ENCODE peak calls at places on chromosomes 7 and 10, in eight cellular contexts. M, W, R, T, D, H, O and X are unnamed samples. For H3K9me3, the result is how much of the 10 kb centered on the place peaks cover.

GRCh38 chr7:36747251-36747968 is 23.1 kb upstream of the AOAH start:
- DNase-seq in M (no peak), W (no peak), R (no peak), T (peak), D (no peak), H (no peak), O (no peak), X (no peak)

GRCh38 chr10:27256790-27257189 is 16.2 kb upstream of the ACBD5 start:
- DNase-seq in M (no peak), W (no peak), R (no peak), T (no peak), D (no peak), H (no peak), O (no peak), X (no peak)

GRCh38 chr10:112218960-112219359 is 35.4 kb upstream of the GPAM start:
- DNase-seq in M (no peak), W (no peak), R (no peak), T (no peak), D (no peak), H (no peak), O (no peak), X (no peak)

GRCh38 chr7:28435732-28436378 is 23.5 kb downstream of the CREB5 start:
- DNase-seq in M (no peak), W (no peak), R (peak), T (no peak), D (no peak), H (no peak), O (no peak), X (no peak)

GRCh38 chr7:2003931-2004812 is 228.6 kb downstream of the MAD1L1 start:
- DNase-seq in M (no peak), W (peak), R (no peak), T (no peak), D (no peak), H (peak), O (no peak), X (no peak)

GRCh38 chr7:20280475-20281351 is 50.0 kb upstream of the ITGB8 start:
- DNase-seq in M (no peak), W (no peak), R (peak), T (peak), D (no peak), H (no peak), O (no peak), X (no peak)

GRCh38 chr7:18976715-18977466 is 140.5 kb downstream of the TWIST1 start:
- DNase-seq in M (no peak), W (no peak), R (no peak), T (no peak), D (no peak), H (no peak), O (no peak), X (no peak)

GRCh38 chr10:92279297-92279696 is 11.6 kb downstream of the CPEB3 start:
- DNase-seq in M (no peak), W (no peak), R (no peak), T (peak), D (no peak), H (no peak), O (no peak), X (no peak)

GRCh38 chr10:30959855-30960247 is 71.8 kb downstream of the ZNF438 start:
- DNase-seq in M (no peak), W (no peak), R (peak), T (no peak), D (no peak), H (no peak), O (no peak), X (no peak)

GRCh38 chr7:142956951-142957623 is 5.1 kb downstream of the KEL start:
- DNase-seq in M (no peak), W (no peak), R (peak), T (no peak), D (peak), H (no peak), O (no peak), X (no peak)

GRCh38 chr10:52532650-52533290 is 218.7 kb downstream of the DKK1 start:
- DNase-seq in M (no peak), W (no peak), R (no peak), T (no peak), D (no peak), H (no peak), O (no peak), X (no peak)

GRCh38 chr10:129038490-129039011 is 428.5 kb upstream of the MGMT start:
- DNase-seq in M (no peak), W (no peak), R (no peak), T (no peak), D (no peak), H (no peak), O (no peak), X (no peak)

GRCh38 chr7:106561151-106561550 is 99.8 kb downstream of the CCDC71L start:
- DNase-seq in M (no peak), W (no peak), R (no peak), T (no peak), D (no peak), H (no peak), O (no peak), X (no peak)

GRCh38 chr10:47260505-47261111 is 39.4 kb upstream of the GDF10 start:
- DNase-seq in M (no peak), W (peak), R (no peak), T (no peak), D (no peak), H (no peak), O (no peak), X (peak)

GRCh38 chr7:69599211-69599878 is 1.1 kb downstream of the AUTS2 start:
- DNase-seq in M (no peak), W (no peak), R (no peak), T (peak), D (no peak), H (no peak), O (no peak), X (peak)

GRCh38 chr7:83849135-83849534 is 200.2 kb upstream of the SEMA3E start:
- DNase-seq in M (no peak), W (no peak), R (no peak), T (peak), D (no peak), H (no peak), O (no peak), X (no peak)

GRCh38 chr7:74682829-74683228 is 25.3 kb downstream of the GTF2I start:
- DNase-seq in M (no peak), W (no peak), R (no peak), T (no peak), D (no peak), H (no peak), O (no peak), X (no peak)

GRCh38 chr7:74253331-74253730 is 868 bp downstream of the RFC2 start:
- DNase-seq in M (no peak), W (no peak), R (no peak), T (no peak), D (no peak), H (no peak), O (no peak), X (no peak)

GRCh38 chr10:1549591-1550290 is 187.6 kb downstream of the ADARB2 start:
- DNase-seq in M (no peak), W (no peak), R (no peak), T (no peak), D (no peak), H (no peak), O (no peak), X (no peak)

GRCh38 chr10:109996225-109996624 is 11.6 kb upstream of the ADD3 start:
- DNase-seq in M (no peak), W (no peak), R (peak), T (no peak), D (no peak), H (peak), O (no peak), X (no peak)

GRCh38 chr7:96093435-96093834 is 228.5 kb downstream of the SLC25A13 start:
- DNase-seq in M (no peak), W (no peak), R (peak), T (peak), D (no peak), H (no peak), O (no peak), X (no peak)

GRCh38 chr10:82463165-82463564 is 588.2 kb downstream of the NRG3 start:
- DNase-seq in M (no peak), W (no peak), R (no peak), T (no peak), D (no peak), H (no peak), O (no peak), X (no peak)

GRCh38 chr7:236967-237366 is 44.6 kb downstream of the FAM20C start:
- DNase-seq in M (no peak), W (no peak), R (no peak), T (no peak), D (no peak), H (no peak), O (no peak), X (no peak)
- H3K27ac ChIP-seq in M (no peak), W (no peak), R (no peak), T (no peak), D (no peak), H (no peak), O (no peak), X (no peak)

DNA sequence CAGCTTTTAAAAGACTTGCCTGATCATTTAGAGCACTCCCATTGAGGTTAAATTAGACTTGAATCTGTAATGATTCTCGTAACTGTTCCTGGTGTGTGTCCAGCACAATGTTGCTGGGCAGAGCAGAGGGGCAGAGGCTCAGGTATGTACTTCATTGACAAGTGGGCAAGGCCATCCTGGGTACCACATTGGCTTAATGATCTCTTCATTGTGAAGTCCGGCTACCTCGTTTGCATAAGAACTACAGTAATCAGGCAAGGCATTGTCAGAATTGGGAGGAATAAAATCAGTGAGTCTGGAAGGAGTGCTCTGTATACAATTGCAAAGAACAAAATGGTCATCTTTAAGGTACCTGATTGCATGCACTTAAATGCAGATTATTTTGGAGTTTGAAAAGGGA is 6.1 kb downstream of the RPS24 start:
- DNase-seq in M (no peak), W (no peak), R (no peak), T (no peak), D (no peak), H (no peak), O (no peak), X (no peak)
- H3K4me3 ChIP-seq in M (no peak), W (no peak), R (no peak), T (no peak), D (no peak), H (no peak), O (no peak), X (no peak)

GRCh38 chr7:158076215-158076614 is 511.4 kb downstream of the PTPRN2 start:
- DNase-seq in M (no peak), W (no peak), R (no peak), T (no peak), D (no peak), H (no peak), O (no peak), X (no peak)
- H3K9me3 ChIP-seq in M (under half), W (under half), R (under half), T (under half), D (under half), H (under half), O (under half), X (under half)

GRCh38 chr7:99825873-99826272 is 1.9 kb upstream of the CYP3A43 start:
- DNase-seq in M (no peak), W (no peak), R (no peak), T (no peak), D (no peak), H (no peak), O (no peak), X (no peak)
- H3K27ac ChIP-seq in M (no peak), W (no peak), R (no peak), T (no peak), D (no peak), H (no peak), O (no peak), X (no peak)

GRCh38 chr10:42896735-42897134 is 114.1 kb downstream of the BMS1 start:
- DNase-seq in M (no peak), W (no peak), R (no peak), T (no peak), D (no peak), H (no peak), O (no peak), X (no peak)

GRCh38 chr10:42899036-42899435 is 116.4 kb downstream of the BMS1 start:
- DNase-seq in M (no peak), W (no peak), R (no peak), T (no peak), D (no peak), H (no peak), O (no peak), X (no peak)

GRCh38 chr10:42898037-42898960 is 115.7 kb downstream of the BMS1 start:
- DNase-seq in M (no peak), W (no peak), R (no peak), T (no peak), D (no peak), H (no peak), O (no peak), X (no peak)
- H3K4me3 ChIP-seq in M (no peak), W (no peak), R (no peak), T (no peak), D (no peak), H (no peak), O (no peak), X (no peak)

GRCh38 chr7:100080895-100081534 is 508 bp downstream of the ZNF3 start:
- DNase-seq in M (no peak), W (no peak), R (peak), T (peak), D (no peak), H (no peak), O (no peak), X (peak)

GRCh38 chr7:100075418-100075817 is 6.1 kb downstream of the ZNF3 start:
- DNase-seq in M (no peak), W (no peak), R (no peak), T (no peak), D (no peak), H (no peak), O (no peak), X (no peak)

GRCh38 chr7:100079024-100079560 is 2.4 kb downstream of the ZNF3 start:
- DNase-seq in M (no peak), W (no peak), R (no peak), T (no peak), D (no peak), H (peak), O (no peak), X (no peak)

GRCh38 chr7:100081535-100082102 is at the start of gene ZNF3:
- DNase-seq in M (peak), W (peak), R (peak), T (peak), D (peak), H (peak), O (peak), X (peak)

GRCh38 chr7:100077205-100077604 is 4.3 kb downstream of the ZNF3 start:
- DNase-seq in M (no peak), W (no peak), R (no peak), T (no peak), D (no peak), H (peak), O (no peak), X (no peak)
- H3K9me3 ChIP-seq in M (under half), W (under half), R (under half), T (under half), D (under half), H (under half), O (under half), X (under half)

DNA sequence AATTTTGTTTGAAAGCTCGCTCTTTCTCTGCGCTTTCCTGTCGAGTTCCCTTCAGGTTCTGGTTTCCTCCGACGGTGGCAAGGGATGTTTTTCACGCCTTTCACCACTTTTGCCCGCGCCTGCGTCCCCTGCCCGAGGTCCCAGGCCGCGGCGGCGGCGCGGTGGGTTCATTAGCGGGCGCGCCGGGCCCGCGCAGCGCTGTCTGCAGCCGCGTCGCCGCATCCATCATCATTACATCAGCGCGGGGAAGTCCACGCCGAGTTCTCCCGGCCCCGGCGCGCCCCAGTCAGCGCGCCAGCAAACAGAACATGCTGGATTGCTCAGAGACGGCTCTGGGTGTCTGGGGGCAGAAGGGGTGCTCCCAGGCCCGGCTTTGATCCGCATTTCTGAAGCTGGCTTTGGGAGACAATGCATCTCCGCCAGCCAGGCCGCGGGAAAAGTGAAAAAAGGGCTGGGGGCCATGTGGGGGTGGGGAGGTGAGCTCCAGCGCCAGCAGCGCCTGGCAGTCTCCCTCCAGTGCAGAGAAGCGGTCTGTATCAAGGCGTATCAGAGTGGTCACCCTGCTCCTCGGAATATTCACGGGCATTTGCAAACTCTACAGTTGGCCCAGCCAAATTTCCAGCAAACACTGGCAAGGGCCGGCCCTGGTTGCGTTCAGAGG is 8.9 kb downstream of the GLI3 start:
- DNase-seq in M (no peak), W (peak), R (no peak), T (peak), D (no peak), H (no peak), O (no peak), X (no peak)
- H3K27ac ChIP-seq in M (no peak), W (no peak), R (no peak), T (no peak), D (no peak), H (no peak), O (no peak), X (no peak)

GRCh38 chr10:88256013-88256680 is 327.0 kb downstream of the RNLS start:
- DNase-seq in M (no peak), W (peak), R (no peak), T (peak), D (no peak), H (no peak), O (no peak), X (no peak)
- H3K4me3 ChIP-seq in M (no peak), W (peak), R (no peak), T (no peak), D (no peak), H (no peak), O (no peak), X (no peak)

DNA sequence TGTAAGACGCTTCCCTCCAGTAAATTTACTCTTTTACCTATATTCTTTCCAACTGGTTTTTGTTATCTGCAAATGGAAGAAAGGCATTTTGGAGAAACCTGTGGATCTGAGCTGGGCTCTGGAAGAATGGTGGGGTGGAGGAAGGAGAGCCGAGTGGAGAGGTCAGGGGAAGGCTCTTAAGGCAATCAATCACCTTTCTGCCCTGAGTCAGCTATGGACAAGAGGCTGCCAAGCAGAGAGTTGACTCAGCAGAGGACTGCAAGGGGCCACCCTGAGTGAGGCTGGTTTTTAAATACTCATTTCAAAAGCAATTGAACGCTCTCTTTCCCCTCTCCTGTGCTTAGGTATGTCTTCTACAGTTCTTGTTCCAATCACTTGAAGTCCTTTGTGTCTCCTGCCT is 81.8 kb downstream of the SPAG6 start:
- DNase-seq in M (no peak), W (no peak), R (peak), T (peak), D (peak), H (no peak), O (no peak), X (no peak)
- H3K9me3 ChIP-seq in M (under half), W (under half), R (under half), T (under half), D (under half), H (under half), O (under half), X (under half)

GRCh38 chr7:48045205-48045765 is 9.9 kb downstream of the C7orf57 start:
- DNase-seq in M (no peak), W (no peak), R (no peak), T (no peak), D (no peak), H (no peak), O (no peak), X (no peak)

GRCh38 chr7:48038815-48039496 is 3.6 kb downstream of the C7orf57 start:
- DNase-seq in M (no peak), W (no peak), R (no peak), T (no peak), D (no peak), H (no peak), O (no peak), X (no peak)

GRCh38 chr7:48040944-48041664 is 5.8 kb downstream of the C7orf57 start:
- DNase-seq in M (no peak), W (no peak), R (no peak), T (no peak), D (no peak), H (no peak), O (peak), X (no peak)

GRCh38 chr7:48042216-48042615 is 6.9 kb downstream of the C7orf57 start:
- DNase-seq in M (no peak), W (no peak), R (peak), T (no peak), D (no peak), H (no peak), O (peak), X (no peak)

DNA sequence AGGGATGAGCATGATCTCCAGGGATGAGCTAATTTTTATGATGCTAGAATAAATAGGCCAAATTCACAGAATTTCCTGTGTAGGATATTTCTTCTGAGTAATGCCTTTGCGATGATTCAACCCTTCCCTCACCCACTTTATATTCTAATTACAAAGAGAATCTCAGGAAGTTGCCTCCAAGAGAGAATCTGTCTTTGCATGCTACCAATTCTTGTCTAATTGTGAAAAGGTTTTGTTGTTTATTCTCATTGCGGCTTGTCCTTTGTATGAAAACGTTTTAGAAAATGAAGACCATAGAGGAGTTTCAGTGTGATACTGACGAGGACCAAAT is 6.3 kb downstream of the C7orf57 start:
- DNase-seq in M (no peak), W (no peak), R (peak), T (peak), D (no peak), H (no peak), O (no peak), X (no peak)
- H3K27ac ChIP-seq in M (no peak), W (no peak), R (peak), T (no peak), D (no peak), H (no peak), O (peak), X (no peak)